ENCODE peak calls at places on chromosomes 1 and 21, in eight cellular contexts. One of them, this sample, is unnamed.

GRCh38 chr1:64111787-64112186 is 91.6 kb upstream of the UBE2U start:
- DNase-seq in stimulated activated CD4-positive, alpha-beta T cell treated with anti-CD3 and anti-CD28 coated beads, Interleukin-12 subunit alpha, Interleukin-12 subunit beta, amount 100 ng/mL, for 4 hours: no peak
- DNase-seq in stomach: no peak
- DNase-seq in activated CD4-positive, alpha-beta memory T cell treated with anti-CD3 and anti-CD28 coated beads, Interleukin-2, amount 10 ng/mL, durations not matched to agents 7 days and 5 days: no peak
- DNase-seq in tibial artery: no peak
- DNase-seq in islet precursor cell: peak
- DNase-seq in pancreas: no peak
- DNase-seq in occipital lobe: no peak
- DNase-seq in this sample: no peak

GRCh38 chr1:117659565-117660264 is 53.9 kb downstream of the TENT5C start:
- DNase-seq in tibial artery: no peak
- DNase-seq in islet precursor cell: no peak
- DNase-seq in stimulated activated CD4-positive, alpha-beta T cell treated with anti-CD3 and anti-CD28 coated beads, Interleukin-12 subunit alpha, Interleukin-12 subunit beta, amount 100 ng/mL, for 4 hours: no peak
- DNase-seq in occipital lobe: no peak
- DNase-seq in stomach: no peak
- DNase-seq in pancreas: no peak
- DNase-seq in activated CD4-positive, alpha-beta memory T cell treated with anti-CD3 and anti-CD28 coated beads, Interleukin-2, amount 10 ng/mL, durations not matched to agents 7 days and 5 days: peak
- DNase-seq in this sample: no peak

GRCh38 chr1:53547321-53547720 is 88.1 kb downstream of the DMRTB1 start:
- DNase-seq in stomach: no peak
- DNase-seq in activated CD4-positive, alpha-beta memory T cell treated with anti-CD3 and anti-CD28 coated beads, Interleukin-2, amount 10 ng/mL, durations not matched to agents 7 days and 5 days: no peak
- DNase-seq in tibial artery: peak
- DNase-seq in pancreas: no peak
- DNase-seq in islet precursor cell: no peak
- DNase-seq in stimulated activated CD4-positive, alpha-beta T cell treated with anti-CD3 and anti-CD28 coated beads, Interleukin-12 subunit alpha, Interleukin-12 subunit beta, amount 100 ng/mL, for 4 hours: no peak
- DNase-seq in occipital lobe: no peak
- DNase-seq in this sample: no peak

GRCh38 chr1:85580046-85580411 is 532 bp upstream of the CCN1 start:
- DNase-seq in pancreas: no peak
- DNase-seq in islet precursor cell: no peak
- DNase-seq in activated CD4-positive, alpha-beta memory T cell treated with anti-CD3 and anti-CD28 coated beads, Interleukin-2, amount 10 ng/mL, durations not matched to agents 7 days and 5 days: no peak
- DNase-seq in stimulated activated CD4-positive, alpha-beta T cell treated with anti-CD3 and anti-CD28 coated beads, Interleukin-12 subunit alpha, Interleukin-12 subunit beta, amount 100 ng/mL, for 4 hours: no peak
- DNase-seq in tibial artery: no peak
- DNase-seq in stomach: no peak
- DNase-seq in occipital lobe: no peak
- DNase-seq in this sample: no peak

GRCh38 chr1:64453695-64454094 is 16.2 kb upstream of the CACHD1 start:
- DNase-seq in pancreas: no peak
- DNase-seq in occipital lobe: no peak
- DNase-seq in tibial artery: no peak
- DNase-seq in stimulated activated CD4-positive, alpha-beta T cell treated with anti-CD3 and anti-CD28 coated beads, Interleukin-12 subunit alpha, Interleukin-12 subunit beta, amount 100 ng/mL, for 4 hours: no peak
- DNase-seq in activated CD4-positive, alpha-beta memory T cell treated with anti-CD3 and anti-CD28 coated beads, Interleukin-2, amount 10 ng/mL, durations not matched to agents 7 days and 5 days: no peak
- DNase-seq in stomach: no peak
- DNase-seq in islet precursor cell: no peak
- DNase-seq in this sample: no peak

GRCh38 chr1:26373281-26373680 is 731 bp upstream of the ZNF683 start:
- DNase-seq in islet precursor cell: no peak
- DNase-seq in tibial artery: no peak
- DNase-seq in pancreas: no peak
- DNase-seq in stomach: no peak
- DNase-seq in stimulated activated CD4-positive, alpha-beta T cell treated with anti-CD3 and anti-CD28 coated beads, Interleukin-12 subunit alpha, Interleukin-12 subunit beta, amount 100 ng/mL, for 4 hours: no peak
- DNase-seq in activated CD4-positive, alpha-beta memory T cell treated with anti-CD3 and anti-CD28 coated beads, Interleukin-2, amount 10 ng/mL, durations not matched to agents 7 days and 5 days: peak
- DNase-seq in occipital lobe: no peak
- DNase-seq in this sample: no peak

GRCh38 chr1:14371806-14372497 is 226.5 kb upstream of the KAZN start:
- DNase-seq in islet precursor cell: no peak
- DNase-seq in activated CD4-positive, alpha-beta memory T cell treated with anti-CD3 and anti-CD28 coated beads, Interleukin-2, amount 10 ng/mL, durations not matched to agents 7 days and 5 days: no peak
- DNase-seq in pancreas: no peak
- DNase-seq in stimulated activated CD4-positive, alpha-beta T cell treated with anti-CD3 and anti-CD28 coated beads, Interleukin-12 subunit alpha, Interleukin-12 subunit beta, amount 100 ng/mL, for 4 hours: no peak
- DNase-seq in stomach: no peak
- DNase-seq in tibial artery: no peak
- DNase-seq in occipital lobe: no peak
- DNase-seq in this sample: no peak

GRCh38 chr1:73980324-73981040 is 217.5 kb downstream of the LRRIQ3 start:
- DNase-seq in tibial artery: no peak
- DNase-seq in stomach: no peak
- DNase-seq in activated CD4-positive, alpha-beta memory T cell treated with anti-CD3 and anti-CD28 coated beads, Interleukin-2, amount 10 ng/mL, durations not matched to agents 7 days and 5 days: no peak
- DNase-seq in stimulated activated CD4-positive, alpha-beta T cell treated with anti-CD3 and anti-CD28 coated beads, Interleukin-12 subunit alpha, Interleukin-12 subunit beta, amount 100 ng/mL, for 4 hours: no peak
- DNase-seq in occipital lobe: no peak
- DNase-seq in islet precursor cell: no peak
- DNase-seq in pancreas: no peak
- DNase-seq in this sample: no peak

GRCh38 chr1:213388199-213388598 is 337.2 kb downstream of the RPS6KC1 start:
- DNase-seq in stimulated activated CD4-positive, alpha-beta T cell treated with anti-CD3 and anti-CD28 coated beads, Interleukin-12 subunit alpha, Interleukin-12 subunit beta, amount 100 ng/mL, for 4 hours: no peak
- DNase-seq in islet precursor cell: no peak
- DNase-seq in stomach: no peak
- DNase-seq in pancreas: no peak
- DNase-seq in activated CD4-positive, alpha-beta memory T cell treated with anti-CD3 and anti-CD28 coated beads, Interleukin-2, amount 10 ng/mL, durations not matched to agents 7 days and 5 days: no peak
- DNase-seq in tibial artery: no peak
- DNase-seq in occipital lobe: no peak
- DNase-seq in this sample: no peak

GRCh38 chr1:63643926-63644325 is 50.7 kb downstream of the PGM1 start:
- DNase-seq in islet precursor cell: peak
- DNase-seq in occipital lobe: no peak
- DNase-seq in stimulated activated CD4-positive, alpha-beta T cell treated with anti-CD3 and anti-CD28 coated beads, Interleukin-12 subunit alpha, Interleukin-12 subunit beta, amount 100 ng/mL, for 4 hours: no peak
- DNase-seq in activated CD4-positive, alpha-beta memory T cell treated with anti-CD3 and anti-CD28 coated beads, Interleukin-2, amount 10 ng/mL, durations not matched to agents 7 days and 5 days: no peak
- DNase-seq in stomach: peak
- DNase-seq in pancreas: peak
- DNase-seq in tibial artery: no peak
- DNase-seq in this sample: peak

GRCh38 chr1:18927082-18927653 is 24.8 kb upstream of the ALDH4A1 start:
- DNase-seq in stomach: no peak
- DNase-seq in occipital lobe: no peak
- DNase-seq in activated CD4-positive, alpha-beta memory T cell treated with anti-CD3 and anti-CD28 coated beads, Interleukin-2, amount 10 ng/mL, durations not matched to agents 7 days and 5 days: peak
- DNase-seq in islet precursor cell: no peak
- DNase-seq in tibial artery: no peak
- DNase-seq in pancreas: no peak
- DNase-seq in stimulated activated CD4-positive, alpha-beta T cell treated with anti-CD3 and anti-CD28 coated beads, Interleukin-12 subunit alpha, Interleukin-12 subunit beta, amount 100 ng/mL, for 4 hours: peak
- DNase-seq in this sample: no peak

GRCh38 chr21:44930543-44930981 is 9.3 kb upstream of the SLX9 start:
- DNase-seq in stimulated activated CD4-positive, alpha-beta T cell treated with anti-CD3 and anti-CD28 coated beads, Interleukin-12 subunit alpha, Interleukin-12 subunit beta, amount 100 ng/mL, for 4 hours: peak
- DNase-seq in stomach: no peak
- DNase-seq in tibial artery: no peak
- DNase-seq in islet precursor cell: no peak
- DNase-seq in activated CD4-positive, alpha-beta memory T cell treated with anti-CD3 and anti-CD28 coated beads, Interleukin-2, amount 10 ng/mL, durations not matched to agents 7 days and 5 days: peak
- DNase-seq in pancreas: peak
- DNase-seq in occipital lobe: no peak
- DNase-seq in this sample: no peak

GRCh38 chr1:55337801-55338447 is 122.8 kb upstream of the USP24 start:
- DNase-seq in islet precursor cell: peak
- DNase-seq in pancreas: no peak
- DNase-seq in activated CD4-positive, alpha-beta memory T cell treated with anti-CD3 and anti-CD28 coated beads, Interleukin-2, amount 10 ng/mL, durations not matched to agents 7 days and 5 days: peak
- DNase-seq in stomach: no peak
- DNase-seq in stimulated activated CD4-positive, alpha-beta T cell treated with anti-CD3 and anti-CD28 coated beads, Interleukin-12 subunit alpha, Interleukin-12 subunit beta, amount 100 ng/mL, for 4 hours: no peak
- DNase-seq in occipital lobe: no peak
- DNase-seq in tibial artery: no peak
- DNase-seq in this sample: no peak

GRCh38 chr1:233315718-233316301 is 11.7 kb upstream of the MAP3K21 start:
- DNase-seq in stomach: no peak
- DNase-seq in tibial artery: no peak
- DNase-seq in stimulated activated CD4-positive, alpha-beta T cell treated with anti-CD3 and anti-CD28 coated beads, Interleukin-12 subunit alpha, Interleukin-12 subunit beta, amount 100 ng/mL, for 4 hours: no peak
- DNase-seq in occipital lobe: no peak
- DNase-seq in islet precursor cell: no peak
- DNase-seq in activated CD4-positive, alpha-beta memory T cell treated with anti-CD3 and anti-CD28 coated beads, Interleukin-2, amount 10 ng/mL, durations not matched to agents 7 days and 5 days: no peak
- DNase-seq in pancreas: no peak
- DNase-seq in this sample: no peak

This sample was measured in NCI-H1092.